ENCODE peak calls at places on chromosomes 7 and 10, in nine cellular contexts. One of them, this sample, is unnamed.

GRCh38 chr7:6579446-6579845 is 2.2 kb downstream of the ZDHHC4 start:
- DNase-seq in GM10248: no peak
- DNase-seq in T-helper 1 cell: no peak
- DNase-seq in ovary: no peak
- DNase-seq in neural progenitor cell: no peak
- DNase-seq in HTR-8/SVneo: no peak
- DNase-seq in activated CD4-positive, alpha-beta T cell treated with anti-CD3 and anti-CD28 coated beads, Interleukin-2, amount 50 U/mL, for 1 hour: no peak
- DNase-seq in astrocyte: no peak
- DNase-seq in H9: peak
- DNase-seq in this sample: no peak

GRCh38 chr7:20241491-20242261 is 24.5 kb upstream of the MACC1 start:
- DNase-seq in GM10248: no peak
- DNase-seq in T-helper 1 cell: no peak
- DNase-seq in ovary: no peak
- DNase-seq in neural progenitor cell: no peak
- DNase-seq in HTR-8/SVneo: peak
- DNase-seq in activated CD4-positive, alpha-beta T cell treated with anti-CD3 and anti-CD28 coated beads, Interleukin-2, amount 50 U/mL, for 1 hour: no peak
- DNase-seq in astrocyte: peak
- DNase-seq in H9: no peak
- DNase-seq in this sample: no peak

GRCh38 chr10:125008689-125009579 is 67.0 kb downstream of the ZRANB1 start:
- DNase-seq in GM10248: no peak
- DNase-seq in T-helper 1 cell: no peak
- DNase-seq in ovary: no peak
- DNase-seq in neural progenitor cell: peak
- DNase-seq in HTR-8/SVneo: no peak
- DNase-seq in activated CD4-positive, alpha-beta T cell treated with anti-CD3 and anti-CD28 coated beads, Interleukin-2, amount 50 U/mL, for 1 hour: no peak
- DNase-seq in astrocyte: no peak
- DNase-seq in H9: no peak
- DNase-seq in this sample: no peak

GRCh38 chr7:151552352-151553028 is 32.8 kb upstream of the RHEB start:
- DNase-seq in GM10248: no peak
- DNase-seq in T-helper 1 cell: no peak
- DNase-seq in ovary: no peak
- DNase-seq in neural progenitor cell: no peak
- DNase-seq in HTR-8/SVneo: no peak
- DNase-seq in activated CD4-positive, alpha-beta T cell treated with anti-CD3 and anti-CD28 coated beads, Interleukin-2, amount 50 U/mL, for 1 hour: no peak
- DNase-seq in astrocyte: no peak
- DNase-seq in H9: no peak
- DNase-seq in this sample: no peak

GRCh38 chr10:93334181-93334580 is 148.0 kb downstream of the MYOF start:
- DNase-seq in GM10248: no peak
- DNase-seq in T-helper 1 cell: no peak
- DNase-seq in ovary: no peak
- DNase-seq in neural progenitor cell: no peak
- DNase-seq in HTR-8/SVneo: no peak
- DNase-seq in activated CD4-positive, alpha-beta T cell treated with anti-CD3 and anti-CD28 coated beads, Interleukin-2, amount 50 U/mL, for 1 hour: no peak
- DNase-seq in astrocyte: no peak
- DNase-seq in H9: no peak
- DNase-seq in this sample: no peak

GRCh38 chr7:26187380-26188290 is 12.9 kb downstream of the HNRNPA2B1 start:
- DNase-seq in GM10248: no peak
- DNase-seq in T-helper 1 cell: no peak
- DNase-seq in ovary: no peak
- DNase-seq in neural progenitor cell: no peak
- DNase-seq in HTR-8/SVneo: no peak
- DNase-seq in activated CD4-positive, alpha-beta T cell treated with anti-CD3 and anti-CD28 coated beads, Interleukin-2, amount 50 U/mL, for 1 hour: no peak
- DNase-seq in astrocyte: no peak
- DNase-seq in H9: peak
- DNase-seq in this sample: no peak

GRCh38 chr10:30365278-30365677 is 16.2 kb upstream of the MTPAP start:
- DNase-seq in GM10248: no peak
- DNase-seq in T-helper 1 cell: no peak
- DNase-seq in ovary: no peak
- DNase-seq in neural progenitor cell: no peak
- DNase-seq in HTR-8/SVneo: no peak
- DNase-seq in activated CD4-positive, alpha-beta T cell treated with anti-CD3 and anti-CD28 coated beads, Interleukin-2, amount 50 U/mL, for 1 hour: no peak
- DNase-seq in astrocyte: no peak
- DNase-seq in H9: no peak
- DNase-seq in this sample: no peak

GRCh38 chr10:3076138-3076537 is 8.8 kb downstream of the PFKP start:
- DNase-seq in GM10248: no peak
- DNase-seq in T-helper 1 cell: no peak
- DNase-seq in ovary: no peak
- DNase-seq in neural progenitor cell: no peak
- DNase-seq in HTR-8/SVneo: no peak
- DNase-seq in activated CD4-positive, alpha-beta T cell treated with anti-CD3 and anti-CD28 coated beads, Interleukin-2, amount 50 U/mL, for 1 hour: no peak
- DNase-seq in astrocyte: no peak
- DNase-seq in H9: no peak
- DNase-seq in this sample: no peak

GRCh38 chr10:87618470-87619423 is 40.9 kb upstream of the PAPSS2 start:
- DNase-seq in GM10248: no peak
- DNase-seq in T-helper 1 cell: no peak
- DNase-seq in ovary: no peak
- DNase-seq in neural progenitor cell: no peak
- DNase-seq in HTR-8/SVneo: no peak
- DNase-seq in activated CD4-positive, alpha-beta T cell treated with anti-CD3 and anti-CD28 coated beads, Interleukin-2, amount 50 U/mL, for 1 hour: no peak
- DNase-seq in astrocyte: no peak
- DNase-seq in H9: no peak
- DNase-seq in this sample: no peak

GRCh38 chr7:96067321-96067720 is 254.6 kb downstream of the SLC25A13 start:
- DNase-seq in GM10248: no peak
- DNase-seq in T-helper 1 cell: no peak
- DNase-seq in ovary: no peak
- DNase-seq in neural progenitor cell: no peak
- DNase-seq in HTR-8/SVneo: no peak
- DNase-seq in activated CD4-positive, alpha-beta T cell treated with anti-CD3 and anti-CD28 coated beads, Interleukin-2, amount 50 U/mL, for 1 hour: no peak
- DNase-seq in astrocyte: no peak
- DNase-seq in H9: no peak
- DNase-seq in this sample: no peak

GRCh38 chr7:91557789-91558396 is 293.7 kb downstream of the FZD1 start:
- DNase-seq in GM10248: peak
- DNase-seq in T-helper 1 cell: no peak
- DNase-seq in ovary: no peak
- DNase-seq in neural progenitor cell: no peak
- DNase-seq in HTR-8/SVneo: peak
- DNase-seq in activated CD4-positive, alpha-beta T cell treated with anti-CD3 and anti-CD28 coated beads, Interleukin-2, amount 50 U/mL, for 1 hour: no peak
- DNase-seq in astrocyte: peak
- DNase-seq in H9: no peak
- DNase-seq in this sample: no peak

GRCh38 chr7:91852263-91852741 is 28.2 kb downstream of the MTERF1 start:
- DNase-seq in GM10248: peak
- DNase-seq in T-helper 1 cell: no peak
- DNase-seq in ovary: no peak
- DNase-seq in neural progenitor cell: peak
- DNase-seq in HTR-8/SVneo: no peak
- DNase-seq in activated CD4-positive, alpha-beta T cell treated with anti-CD3 and anti-CD28 coated beads, Interleukin-2, amount 50 U/mL, for 1 hour: no peak
- DNase-seq in astrocyte: no peak
- DNase-seq in H9: peak
- DNase-seq in this sample: no peak

GRCh38 chr10:6583447-6583846 is 3.4 kb upstream of the PRKCQ start:
- DNase-seq in GM10248: no peak
- DNase-seq in T-helper 1 cell: peak
- DNase-seq in ovary: no peak
- DNase-seq in neural progenitor cell: no peak
- DNase-seq in HTR-8/SVneo: no peak
- DNase-seq in activated CD4-positive, alpha-beta T cell treated with anti-CD3 and anti-CD28 coated beads, Interleukin-2, amount 50 U/mL, for 1 hour: peak
- DNase-seq in astrocyte: no peak
- DNase-seq in H9: no peak
- DNase-seq in this sample: peak

GRCh38 chr7:108003591-108003935 is 602 bp upstream of the LAMB1 start:
- DNase-seq in GM10248: no peak
- DNase-seq in T-helper 1 cell: no peak
- DNase-seq in ovary: no peak
- DNase-seq in neural progenitor cell: no peak
- DNase-seq in HTR-8/SVneo: no peak
- DNase-seq in activated CD4-positive, alpha-beta T cell treated with anti-CD3 and anti-CD28 coated beads, Interleukin-2, amount 50 U/mL, for 1 hour: no peak
- DNase-seq in astrocyte: no peak
- DNase-seq in H9: no peak
- DNase-seq in this sample: no peak

GRCh38 chr7:2017914-2018785 is 214.6 kb downstream of the MAD1L1 start:
- DNase-seq in GM10248: no peak
- DNase-seq in T-helper 1 cell: no peak
- DNase-seq in ovary: peak
- DNase-seq in neural progenitor cell: no peak
- DNase-seq in HTR-8/SVneo: no peak
- DNase-seq in activated CD4-positive, alpha-beta T cell treated with anti-CD3 and anti-CD28 coated beads, Interleukin-2, amount 50 U/mL, for 1 hour: no peak
- DNase-seq in astrocyte: no peak
- DNase-seq in H9: no peak
- DNase-seq in this sample: no peak

GRCh38 chr7:2014391-2015241 is 218.1 kb downstream of the MAD1L1 start:
- DNase-seq in GM10248: no peak
- DNase-seq in T-helper 1 cell: no peak
- DNase-seq in ovary: peak
- DNase-seq in neural progenitor cell: no peak
- DNase-seq in HTR-8/SVneo: no peak
- DNase-seq in activated CD4-positive, alpha-beta T cell treated with anti-CD3 and anti-CD28 coated beads, Interleukin-2, amount 50 U/mL, for 1 hour: no peak
- DNase-seq in astrocyte: no peak
- DNase-seq in H9: no peak
- DNase-seq in this sample: no peak

GRCh38 chr10:17181751-17182150 is 19.7 kb downstream of the TRDMT1 start:
- DNase-seq in GM10248: no peak
- DNase-seq in T-helper 1 cell: no peak
- DNase-seq in ovary: no peak
- DNase-seq in neural progenitor cell: no peak
- DNase-seq in HTR-8/SVneo: no peak
- DNase-seq in activated CD4-positive, alpha-beta T cell treated with anti-CD3 and anti-CD28 coated beads, Interleukin-2, amount 50 U/mL, for 1 hour: no peak
- DNase-seq in astrocyte: no peak
- DNase-seq in H9: no peak
- DNase-seq in this sample: no peak

GRCh38 chr7:111990597-111990996 is 215.6 kb downstream of the DOCK4 start:
- DNase-seq in GM10248: no peak
- DNase-seq in T-helper 1 cell: no peak
- DNase-seq in ovary: no peak
- DNase-seq in neural progenitor cell: peak
- DNase-seq in HTR-8/SVneo: no peak
- DNase-seq in activated CD4-positive, alpha-beta T cell treated with anti-CD3 and anti-CD28 coated beads, Interleukin-2, amount 50 U/mL, for 1 hour: no peak
- DNase-seq in astrocyte: no peak
- DNase-seq in H9: no peak
- DNase-seq in this sample: no peak

GRCh38 chr10:30103595-30104310 is 44.4 kb upstream of the JCAD start:
- DNase-seq in GM10248: no peak
- DNase-seq in T-helper 1 cell: no peak
- DNase-seq in ovary: no peak
- DNase-seq in neural progenitor cell: no peak
- DNase-seq in HTR-8/SVneo: no peak
- DNase-seq in activated CD4-positive, alpha-beta T cell treated with anti-CD3 and anti-CD28 coated beads, Interleukin-2, amount 50 U/mL, for 1 hour: no peak
- DNase-seq in astrocyte: no peak
- DNase-seq in H9: no peak
- DNase-seq in this sample: no peak

GRCh38 chr10:44352316-44353127 is 32.4 kb downstream of the CXCL12 start:
- DNase-seq in GM10248: no peak
- DNase-seq in T-helper 1 cell: no peak
- DNase-seq in ovary: no peak
- DNase-seq in neural progenitor cell: no peak
- DNase-seq in HTR-8/SVneo: peak
- DNase-seq in activated CD4-positive, alpha-beta T cell treated with anti-CD3 and anti-CD28 coated beads, Interleukin-2, amount 50 U/mL, for 1 hour: no peak
- DNase-seq in astrocyte: peak
- DNase-seq in H9: no peak
- DNase-seq in this sample: no peak

GRCh38 chr10:31897506-31897905 is 31.1 kb downstream of the ARHGAP12 start:
- DNase-seq in GM10248: no peak
- DNase-seq in T-helper 1 cell: no peak
- DNase-seq in ovary: no peak
- DNase-seq in neural progenitor cell: no peak
- DNase-seq in HTR-8/SVneo: no peak
- DNase-seq in activated CD4-positive, alpha-beta T cell treated with anti-CD3 and anti-CD28 coated beads, Interleukin-2, amount 50 U/mL, for 1 hour: no peak
- DNase-seq in astrocyte: peak
- DNase-seq in H9: no peak
- DNase-seq in this sample: no peak

GRCh38 chr10:23418051-23418681 is 20.7 kb upstream of the OTUD1 start:
- DNase-seq in GM10248: no peak
- DNase-seq in T-helper 1 cell: no peak
- DNase-seq in ovary: no peak
- DNase-seq in neural progenitor cell: no peak
- DNase-seq in HTR-8/SVneo: no peak
- DNase-seq in activated CD4-positive, alpha-beta T cell treated with anti-CD3 and anti-CD28 coated beads, Interleukin-2, amount 50 U/mL, for 1 hour: no peak
- DNase-seq in astrocyte: no peak
- DNase-seq in H9: no peak
- DNase-seq in this sample: no peak

GRCh38 chr7:97731736-97732370 is at the start of gene TAC1:
- DNase-seq in GM10248: no peak
- DNase-seq in T-helper 1 cell: no peak
- DNase-seq in ovary: no peak
- DNase-seq in neural progenitor cell: peak
- DNase-seq in HTR-8/SVneo: no peak
- DNase-seq in activated CD4-positive, alpha-beta T cell treated with anti-CD3 and anti-CD28 coated beads, Interleukin-2, amount 50 U/mL, for 1 hour: no peak
- DNase-seq in astrocyte: peak
- DNase-seq in H9: peak
- DNase-seq in this sample: no peak

GRCh38 chr10:14583252-14583651 is 191.4 kb downstream of the FAM107B start:
- DNase-seq in GM10248: peak
- DNase-seq in T-helper 1 cell: peak
- DNase-seq in ovary: no peak
- DNase-seq in neural progenitor cell: no peak
- DNase-seq in HTR-8/SVneo: no peak
- DNase-seq in activated CD4-positive, alpha-beta T cell treated with anti-CD3 and anti-CD28 coated beads, Interleukin-2, amount 50 U/mL, for 1 hour: peak
- DNase-seq in astrocyte: no peak
- DNase-seq in H9: no peak
- DNase-seq in this sample: peak

GRCh38 chr10:95445837-95446347 is 115.3 kb downstream of the SORBS1 start:
- DNase-seq in GM10248: peak
- DNase-seq in T-helper 1 cell: peak
- DNase-seq in ovary: no peak
- DNase-seq in neural progenitor cell: peak
- DNase-seq in HTR-8/SVneo: peak
- DNase-seq in activated CD4-positive, alpha-beta T cell treated with anti-CD3 and anti-CD28 coated beads, Interleukin-2, amount 50 U/mL, for 1 hour: no peak
- DNase-seq in astrocyte: peak
- DNase-seq in H9: peak
- DNase-seq in this sample: no peak

GRCh38 chr7:148104924-148105323 is 485.6 kb upstream of the C7orf33 start:
- DNase-seq in GM10248: no peak
- DNase-seq in T-helper 1 cell: no peak
- DNase-seq in ovary: no peak
- DNase-seq in neural progenitor cell: no peak
- DNase-seq in HTR-8/SVneo: no peak
- DNase-seq in activated CD4-positive, alpha-beta T cell treated with anti-CD3 and anti-CD28 coated beads, Interleukin-2, amount 50 U/mL, for 1 hour: no peak
- DNase-seq in astrocyte: no peak
- DNase-seq in H9: no peak
- DNase-seq in this sample: no peak

GRCh38 chr10:124626759-124627380 is 117.3 kb downstream of the FAM53B start:
- DNase-seq in GM10248: no peak
- DNase-seq in T-helper 1 cell: peak
- DNase-seq in ovary: no peak
- DNase-seq in neural progenitor cell: no peak
- DNase-seq in HTR-8/SVneo: no peak
- DNase-seq in activated CD4-positive, alpha-beta T cell treated with anti-CD3 and anti-CD28 coated beads, Interleukin-2, amount 50 U/mL, for 1 hour: peak
- DNase-seq in astrocyte: no peak
- DNase-seq in H9: no peak
- DNase-seq in this sample: no peak

GRCh38 chr7:931871-932650 is 22.4 kb downstream of the ADAP1 start:
- DNase-seq in GM10248: no peak
- DNase-seq in T-helper 1 cell: no peak
- DNase-seq in ovary: no peak
- DNase-seq in neural progenitor cell: no peak
- DNase-seq in HTR-8/SVneo: no peak
- DNase-seq in activated CD4-positive, alpha-beta T cell treated with anti-CD3 and anti-CD28 coated beads, Interleukin-2, amount 50 U/mL, for 1 hour: no peak
- DNase-seq in astrocyte: no peak
- DNase-seq in H9: no peak
- DNase-seq in this sample: no peak

GRCh38 chr7:42170724-42171123 is 66.3 kb downstream of the GLI3 start:
- DNase-seq in GM10248: no peak
- DNase-seq in T-helper 1 cell: no peak
- DNase-seq in ovary: no peak
- DNase-seq in neural progenitor cell: no peak
- DNase-seq in HTR-8/SVneo: no peak
- DNase-seq in activated CD4-positive, alpha-beta T cell treated with anti-CD3 and anti-CD28 coated beads, Interleukin-2, amount 50 U/mL, for 1 hour: no peak
- DNase-seq in astrocyte: peak
- DNase-seq in H9: no peak
- DNase-seq in this sample: no peak

GRCh38 chr7:34069676-34070075 is 164.3 kb downstream of the BMPER start:
- DNase-seq in GM10248: no peak
- DNase-seq in T-helper 1 cell: no peak
- DNase-seq in ovary: no peak
- DNase-seq in neural progenitor cell: no peak
- DNase-seq in HTR-8/SVneo: no peak
- DNase-seq in activated CD4-positive, alpha-beta T cell treated with anti-CD3 and anti-CD28 coated beads, Interleukin-2, amount 50 U/mL, for 1 hour: no peak
- DNase-seq in astrocyte: peak
- DNase-seq in H9: no peak
- DNase-seq in this sample: no peak

GRCh38 chr7:93856319-93856718 is 34.2 kb downstream of the TFPI2 start:
- DNase-seq in GM10248: no peak
- DNase-seq in T-helper 1 cell: no peak
- DNase-seq in ovary: no peak
- DNase-seq in neural progenitor cell: no peak
- DNase-seq in HTR-8/SVneo: no peak
- DNase-seq in activated CD4-positive, alpha-beta T cell treated with anti-CD3 and anti-CD28 coated beads, Interleukin-2, amount 50 U/mL, for 1 hour: no peak
- DNase-seq in astrocyte: peak
- DNase-seq in H9: no peak
- DNase-seq in this sample: no peak